ENCODE peak calls at places on chromosomes 12 and 14, in four cellular contexts. O, V, Y and C are unnamed samples.

GRCh38 chr12:19539836-19540235 is 100.5 kb downstream of the AEBP2 start:
- DNase-seq in O (no peak), Y (peak), V (no peak), C (peak)

GRCh38 chr12:26188132-26188531 is 7.2 kb upstream of the SSPN start:
- DNase-seq in V (no peak), Y (no peak), O (peak), C (peak)

GRCh38 chr12:8681129-8681902 is 16.5 kb upstream of the RIMKLB start:
- DNase-seq in V (no peak), O (no peak), Y (peak), C (no peak)

GRCh38 chr14:20515846-20516245 is 10.5 kb downstream of the RNASE10 start:
- DNase-seq in Y (no peak), V (no peak), O (no peak), C (no peak)

GRCh38 chr12:75478395-75478794 is 2.2 kb upstream of the GLIPR1 start:
- DNase-seq in V (peak), O (no peak), Y (no peak), C (peak)

GRCh38 chr14:94009767-94010166 is 12.7 kb downstream of the CCDC197 start:
- DNase-seq in V (no peak), Y (no peak), O (peak), C (no peak)

GRCh38 chr12:47850153-47851084 is 30.7 kb upstream of the HDAC7 start:
- DNase-seq in V (no peak), Y (peak), O (no peak), C (peak)

GRCh38 chr12:111033281-111034147 is 113.1 kb upstream of the MYL2 start:
- DNase-seq in O (no peak), V (no peak), Y (peak), C (no peak)

GRCh38 chr14:34363733-34364134 is 98.3 kb downstream of the SPTSSA start:
- DNase-seq in Y (peak), V (no peak), O (peak), C (peak)

GRCh38 chr12:106359620-106360399 is 2.3 kb downstream of the POLR3B start:
- DNase-seq in O (no peak), V (no peak), Y (no peak), C (no peak)

GRCh38 chr14:74934476-74935339 is 11.6 kb upstream of the RPS6KL1 start:
- DNase-seq in O (no peak), V (no peak), Y (peak), C (no peak)

GRCh38 chr12:77354766-77355362 is 289.5 kb upstream of the E2F7 start:
- DNase-seq in Y (no peak), O (peak), V (no peak), C (no peak)

GRCh38 chr14:92160619-92161018 is 38.9 kb downstream of the CPSF2 start:
- DNase-seq in O (no peak), V (no peak), Y (no peak), C (peak)

GRCh38 chr14:104361921-104362681 is 217.5 kb upstream of the C14orf180 start:
- DNase-seq in O (no peak), V (no peak), Y (no peak), C (no peak)

GRCh38 chr12:95218164-95218851 is 701 bp downstream of the VEZT start:
- DNase-seq in Y (no peak), O (peak), V (peak), C (peak)

GRCh38 chr12:104579716-104580495 is 123.2 kb downstream of the CHST11 start:
- DNase-seq in O (no peak), V (no peak), Y (no peak), C (peak)
- H3K4me2 ChIP-seq in O (no peak), V (peak), Y (no peak), C (no peak)

DNA sequence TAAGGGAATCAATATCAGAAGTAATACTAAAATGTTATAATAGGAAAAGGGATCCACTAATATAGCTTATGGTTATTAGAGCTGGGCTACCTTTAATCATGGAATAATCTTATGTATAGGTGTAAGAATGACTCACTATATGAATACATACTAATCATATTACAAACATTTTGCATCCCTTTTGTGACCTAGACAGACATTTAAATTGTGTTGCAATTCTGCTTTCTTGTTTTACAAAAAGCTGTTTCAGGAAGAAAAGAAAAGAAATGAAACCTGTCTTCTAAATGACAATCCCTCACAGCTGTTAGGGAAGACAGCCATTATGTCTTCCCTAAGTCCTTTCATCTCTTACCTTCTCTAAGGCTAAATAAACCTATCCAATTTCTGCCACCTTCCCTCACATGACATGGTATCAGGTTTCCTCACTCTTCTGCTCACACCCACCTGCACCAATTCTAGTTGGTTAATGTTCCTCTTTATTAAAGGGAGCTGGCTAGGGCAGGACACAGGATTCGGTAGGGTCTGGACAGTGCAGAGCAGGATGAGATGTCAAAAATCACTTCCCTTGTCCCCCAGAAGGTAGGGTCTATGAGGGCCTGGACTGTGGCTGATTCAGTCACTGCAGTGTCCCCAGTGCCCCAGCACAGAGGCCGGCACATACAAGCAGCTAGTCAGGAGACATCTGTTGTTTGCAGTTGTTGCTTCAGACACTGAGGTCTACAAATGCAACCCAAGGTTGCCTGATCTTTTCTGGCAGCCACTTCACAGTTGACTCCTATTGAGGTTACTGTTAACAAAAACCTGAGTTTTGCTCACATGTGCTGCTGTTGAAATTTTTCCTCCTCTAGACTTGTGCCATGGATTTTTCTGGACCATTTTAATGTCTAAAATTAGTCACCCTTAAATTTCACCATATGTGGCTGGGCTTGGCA is 3.8 kb downstream of the DHRS7 start:
- DNase-seq in V (peak), Y (no peak), O (peak), C (peak)
- H3K4me2 ChIP-seq in V (no peak), Y (no peak), O (peak), C (no peak)

GRCh38 chr12:108649668-108650067 is 16.0 kb upstream of the SELPLG start:
- DNase-seq in Y (no peak), O (peak), V (no peak), C (peak)

GRCh38 chr12:108647936-108648287 is 14.2 kb upstream of the SELPLG start:
- DNase-seq in V (no peak), Y (no peak), O (no peak), C (no peak)

GRCh38 chr12:108650083-108650482 is 16.4 kb upstream of the SELPLG start:
- DNase-seq in Y (no peak), V (no peak), O (no peak), C (no peak)

GRCh38 chr12:108648371-108648770 is 14.7 kb upstream of the SELPLG start:
- DNase-seq in V (no peak), Y (no peak), O (no peak), C (no peak)

DNA sequence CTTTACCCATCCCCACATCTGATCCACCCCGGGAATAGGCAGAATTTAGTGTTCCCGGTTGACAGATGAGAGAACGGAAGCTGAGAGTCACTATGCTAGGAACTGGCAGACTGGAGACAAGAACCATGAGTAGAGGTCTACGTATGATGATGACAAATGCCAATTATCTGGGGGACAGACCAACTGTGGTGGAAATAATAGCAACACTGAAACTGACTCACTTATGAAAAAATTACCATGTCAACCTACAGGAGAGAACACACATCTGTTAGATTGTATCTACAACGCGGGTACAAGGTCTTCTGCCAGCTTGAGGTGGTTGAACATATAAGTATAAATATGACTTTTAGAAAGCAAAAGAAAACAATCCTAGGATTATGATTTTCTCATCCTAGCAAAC is 15.4 kb upstream of the SELPLG start:
- DNase-seq in Y (no peak), V (no peak), O (no peak), C (no peak)
- H3K4me2 ChIP-seq in Y (no peak), V (no peak), O (no peak), C (no peak)

GRCh38 chr12:3994500-3994899 is 121.3 kb upstream of the PARP11 start:
- DNase-seq in V (no peak), Y (no peak), O (no peak), C (no peak)
- H3K4me2 ChIP-seq in V (no peak), Y (no peak), O (no peak), C (no peak)

DNA sequence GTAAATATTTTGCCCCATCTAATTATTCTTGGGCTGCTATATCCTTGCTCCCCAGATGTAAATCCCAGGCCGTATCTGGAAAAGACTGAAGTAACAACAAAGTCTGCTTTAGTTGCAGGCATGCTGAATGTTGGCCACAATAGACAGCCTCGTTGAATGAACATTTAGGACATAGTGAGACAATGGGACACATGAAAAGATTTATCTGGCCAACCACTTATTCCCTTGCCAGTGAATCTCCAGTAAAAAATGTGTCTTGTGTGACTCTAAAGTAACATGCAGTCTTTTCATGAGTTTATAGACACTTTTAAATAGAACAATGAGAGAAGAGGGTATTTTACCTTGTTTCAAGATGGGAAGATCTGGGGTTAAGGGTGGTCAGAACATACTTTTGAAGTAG is 60.2 kb upstream of the STXBP6 start:
- DNase-seq in V (no peak), O (no peak), Y (no peak), C (no peak)
- H3K4me2 ChIP-seq in V (no peak), O (no peak), Y (no peak), C (no peak)

DNA sequence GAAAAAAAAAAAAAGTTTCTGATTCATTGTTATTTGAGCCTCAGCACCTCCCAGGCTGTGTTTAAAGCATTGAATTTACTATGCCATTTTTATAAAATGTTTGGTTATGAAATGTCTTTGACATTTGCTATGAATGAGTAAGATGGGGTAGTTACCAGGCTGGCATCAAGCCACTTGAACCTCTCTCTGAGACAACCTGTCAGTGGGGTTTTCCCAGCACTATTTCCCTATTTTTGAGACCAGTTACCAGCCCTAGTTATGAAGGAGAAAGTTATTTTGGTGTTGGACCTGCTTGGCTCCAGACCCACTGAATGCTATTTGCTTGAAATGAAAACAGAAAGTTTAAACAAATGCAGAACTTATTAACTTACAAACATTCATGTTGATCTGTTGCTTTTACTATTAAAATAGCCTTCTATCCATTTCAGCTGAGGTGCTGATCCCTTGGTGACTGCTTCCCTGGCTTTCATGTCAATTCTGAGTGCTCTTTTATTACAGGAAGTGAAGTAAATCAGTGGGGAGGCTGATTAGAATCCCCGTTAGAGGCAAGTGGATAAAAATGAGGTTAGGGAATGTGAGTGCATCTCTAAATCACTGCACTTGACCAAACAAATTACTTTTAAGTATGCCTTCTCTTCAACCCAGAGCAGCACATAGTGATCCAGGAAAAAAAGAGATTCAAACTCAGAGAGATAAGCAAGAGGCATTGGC is 37.8 kb downstream of the LLPH start:
- DNase-seq in O (peak), V (no peak), Y (peak), C (peak)
- H3K4me2 ChIP-seq in O (peak), V (no peak), Y (no peak), C (no peak)